ENCODE peak calls at places on chromosomes 2 and 18, in four cellular contexts. K, E, O and N are unnamed samples.

GRCh38 chr2:241095594-241096290 is 6.3 kb downstream of the MTERF4 start:
- DNase-seq in K (no peak), O (no peak), E (no peak), N (no peak)

GRCh38 chr18:12278153-12278764 is 24.1 kb downstream of the CIDEA start:
- DNase-seq in E (no peak), O (no peak), K (no peak), N (no peak)

GRCh38 chr2:200077838-200078237 is 122.5 kb downstream of the MAIP1 start:
- DNase-seq in E (no peak), K (no peak), O (no peak), N (no peak)

GRCh38 chr2:238114331-238114841 is 14.2 kb downstream of the ESPNL start:
- DNase-seq in O (no peak), K (no peak), E (no peak), N (no peak)

GRCh38 chr2:71592181-71592711 is 138.9 kb downstream of the DYSF start:
- DNase-seq in O (no peak), K (no peak), E (no peak), N (no peak)

GRCh38 chr2:223319601-223320000 is 267.6 kb downstream of the KCNE4 start:
- DNase-seq in K (no peak), E (no peak), O (no peak), N (no peak)

GRCh38 chr2:36452279-36452678 is 96.7 kb downstream of the CRIM1 start:
- DNase-seq in K (no peak), E (no peak), O (no peak), N (no peak)

GRCh38 chr2:99572798-99573197 is 83.0 kb upstream of the REV1 start:
- DNase-seq in K (no peak), O (no peak), E (no peak), N (no peak)

GRCh38 chr2:106816974-106817373 is 69.0 kb downstream of the ST6GAL2 start:
- DNase-seq in K (no peak), O (no peak), E (no peak), N (no peak)

GRCh38 chr2:12978058-12978835 is 261.5 kb downstream of the TRIB2 start:
- DNase-seq in O (no peak), K (peak), E (no peak), N (no peak)

GRCh38 chr2:235553696-235554100 is 59.9 kb downstream of the AGAP1 start:
- DNase-seq in E (no peak), O (no peak), K (no peak), N (no peak)
- TF ChIP-seq SPI1 in E (no peak), O (no peak), K (no peak), N (no peak)

DNA sequence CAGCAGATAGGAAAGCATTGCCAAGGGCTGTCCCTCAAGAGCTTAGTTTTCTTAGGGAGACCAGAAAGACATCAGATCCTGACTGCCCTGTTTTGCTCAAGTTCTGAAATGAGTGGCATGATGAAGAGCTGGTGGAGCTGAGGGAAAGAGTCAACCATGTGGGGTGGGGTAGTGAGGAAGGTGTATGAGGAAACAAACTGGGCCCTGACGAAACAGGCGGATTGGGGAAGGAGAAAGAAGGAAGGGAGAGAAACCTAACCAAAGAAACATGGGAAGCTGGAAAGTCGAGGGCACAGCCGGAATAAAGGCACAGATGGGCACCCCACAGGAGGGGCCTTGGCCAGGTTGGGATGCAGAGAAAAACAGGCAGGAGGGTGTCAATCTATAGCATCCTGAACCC is 8.0 kb downstream of the TGOLN2 start:
- DNase-seq in K (peak), E (no peak), O (no peak), N (no peak)
- TF ChIP-seq SPI1 in K (no peak), E (no peak), O (no peak), N (no peak)

GRCh38 chr2:225429718-225430117 is 30.2 kb downstream of the NYAP2 start:
- DNase-seq in K (no peak), E (no peak), O (no peak), N (no peak)
- TF ChIP-seq SPI1 in K (no peak), E (no peak), O (no peak), N (no peak)

DNA sequence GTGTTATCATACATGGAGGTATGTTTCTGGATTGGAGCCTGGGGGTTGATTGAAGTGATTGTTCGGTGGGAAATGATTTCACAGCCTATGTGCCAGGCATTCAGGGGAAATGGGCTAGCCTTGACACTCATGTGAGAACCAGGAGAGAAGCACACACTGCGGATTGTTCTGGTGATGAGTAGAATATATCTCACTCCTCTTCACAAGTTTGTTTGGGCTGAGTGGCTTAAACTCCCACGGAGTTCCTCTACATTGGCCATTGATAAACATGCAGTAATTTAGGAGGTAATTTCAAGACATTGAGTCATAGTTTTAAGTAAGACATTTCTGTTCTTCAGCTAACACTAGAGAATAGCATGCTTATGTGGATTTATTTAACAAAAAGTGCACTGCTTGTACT is 498.9 kb upstream of the NETO1 start:
- DNase-seq in K (no peak), O (no peak), E (no peak), N (no peak)
- TF ChIP-seq SPI1 in K (no peak), O (no peak), E (no peak), N (no peak)

DNA sequence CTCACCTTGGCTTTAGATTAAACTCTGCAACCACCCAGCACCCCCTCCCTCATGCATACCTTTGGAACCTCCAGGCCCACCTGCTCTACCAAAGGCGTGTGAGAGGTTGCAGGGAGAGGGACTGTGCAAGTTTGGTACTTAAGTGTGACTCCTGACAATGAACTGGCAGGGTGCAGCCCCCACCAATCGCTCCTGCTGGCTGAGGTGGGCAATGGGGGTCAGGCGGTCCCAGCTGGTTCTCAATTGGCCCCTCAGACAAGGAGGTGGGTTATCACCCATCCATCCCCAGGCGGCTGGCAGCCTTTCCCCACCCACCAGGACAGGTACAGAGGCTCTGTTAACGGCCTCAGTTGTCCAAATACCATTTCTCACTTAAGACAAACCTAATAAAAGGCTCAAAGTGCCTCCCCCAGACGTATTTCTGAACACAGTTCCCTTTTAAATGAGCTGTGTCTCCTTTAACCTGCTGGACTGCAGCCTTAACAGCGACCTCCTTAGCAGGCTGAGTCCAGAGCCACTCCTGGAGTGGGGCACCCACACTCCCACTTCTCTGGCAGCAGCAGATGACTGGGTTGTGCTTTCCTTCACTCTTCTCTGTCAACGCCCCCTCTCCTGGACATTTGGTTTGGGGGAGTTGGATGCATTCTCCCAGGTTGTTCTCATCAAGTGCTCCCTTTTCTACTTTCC is 169.2 kb upstream of the SMAD2 start:
- DNase-seq in E (no peak), K (no peak), O (no peak), N (no peak)
- TF ChIP-seq SPI1 in E (no peak), K (no peak), O (no peak), N (no peak)

GRCh38 chr18:47930086-47930843 is at the start of gene SMAD2:
- DNase-seq in E (no peak), O (peak), K (peak), N (peak)

GRCh38 chr18:47932603-47933002 is 2.1 kb upstream of the SMAD2 start:
- DNase-seq in O (no peak), K (peak), E (no peak), N (no peak)

GRCh38 chr18:47930844-47931706 is 616 bp upstream of the SMAD2 start:
- DNase-seq in K (peak), E (peak), O (peak), N (peak)

GRCh38 chr18:47932170-47932569 is 1.7 kb upstream of the SMAD2 start:
- DNase-seq in O (no peak), E (no peak), K (no peak), N (no peak)

DNA sequence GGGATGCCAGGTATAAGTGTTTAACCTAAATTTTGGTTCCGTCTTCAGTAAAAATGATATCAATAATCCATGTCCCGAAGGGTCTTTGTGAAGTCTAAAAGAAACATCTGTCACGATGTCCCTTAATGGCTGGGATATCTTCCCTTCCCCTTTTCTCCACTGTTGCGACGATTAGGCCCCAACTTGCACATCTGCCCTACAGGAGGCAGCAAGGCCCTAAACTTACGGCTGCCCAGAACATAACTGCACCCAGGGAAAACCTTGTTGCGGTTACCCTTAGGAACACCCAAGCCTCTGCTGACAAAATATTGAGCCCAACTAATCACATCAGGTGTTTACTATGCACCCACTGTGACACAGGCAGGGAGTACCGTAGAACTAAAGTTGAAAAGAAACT is 1.2 kb upstream of the SMAD2 start:
- DNase-seq in K (peak), O (peak), E (no peak), N (no peak)
- TF ChIP-seq SPI1 in K (peak), O (peak), E (peak), N (peak)